ENCODE peak calls at places on chromosomes 7 and 10, in five cellular contexts. One of them, this sample, is unnamed.

GRCh38 chr10:111084346-111085255 is 7.8 kb downstream of the ADRA2A start:
- DNase-seq in endothelial cell of umbilical vein: no peak
- DNase-seq in adrenal gland: no peak
- DNase-seq in psoas muscle: no peak
- DNase-seq in PC-3: no peak
- DNase-seq in this sample: no peak

GRCh38 chr10:7534480-7534852 is 123.6 kb upstream of the SFMBT2 start:
- DNase-seq in endothelial cell of umbilical vein: no peak
- DNase-seq in adrenal gland: no peak
- DNase-seq in psoas muscle: no peak
- DNase-seq in PC-3: no peak
- DNase-seq in this sample: no peak

GRCh38 chr10:119399466-119399865 is 143.1 kb downstream of the RGS10 start:
- DNase-seq in endothelial cell of umbilical vein: no peak
- DNase-seq in adrenal gland: no peak
- DNase-seq in psoas muscle: no peak
- DNase-seq in PC-3: no peak
- DNase-seq in this sample: no peak

GRCh38 chr7:16668049-16668858 is 22.3 kb downstream of the BZW2 start:
- DNase-seq in endothelial cell of umbilical vein: no peak
- DNase-seq in adrenal gland: peak; percentile 84
- DNase-seq in psoas muscle: peak; percentile 70
- DNase-seq in PC-3: peak; percentile 99
- DNase-seq in this sample: no peak

GRCh38 chr10:24306507-24306875 is 97.6 kb downstream of the KIAA1217 start:
- DNase-seq in endothelial cell of umbilical vein: no peak
- DNase-seq in adrenal gland: no peak
- DNase-seq in psoas muscle: peak; percentile 27
- DNase-seq in PC-3: no peak
- DNase-seq in this sample: no peak

GRCh38 chr7:127884066-127884559 is 147.1 kb downstream of the LRRC4 start:
- DNase-seq in endothelial cell of umbilical vein: no peak
- DNase-seq in adrenal gland: no peak
- DNase-seq in psoas muscle: no peak
- DNase-seq in PC-3: no peak
- DNase-seq in this sample: no peak

GRCh38 chr7:107029061-107029763 is 15.3 kb upstream of the PRKAR2B start:
- DNase-seq in endothelial cell of umbilical vein: no peak
- DNase-seq in adrenal gland: peak; percentile 31
- DNase-seq in psoas muscle: no peak
- DNase-seq in PC-3: peak; percentile 32
- DNase-seq in this sample: no peak

GRCh38 chr10:8444630-8445029 is 390.1 kb downstream of the GATA3 start:
- DNase-seq in endothelial cell of umbilical vein: no peak
- DNase-seq in adrenal gland: no peak
- DNase-seq in psoas muscle: no peak
- DNase-seq in PC-3: peak; percentile 11
- DNase-seq in this sample: no peak

GRCh38 chr10:26478061-26478460 is 39.9 kb downstream of the APBB1IP start:
- DNase-seq in endothelial cell of umbilical vein: no peak
- DNase-seq in adrenal gland: no peak
- DNase-seq in psoas muscle: no peak
- DNase-seq in PC-3: no peak
- DNase-seq in this sample: no peak

GRCh38 chr10:127990846-127991542 is 84.1 kb downstream of the PTPRE start:
- DNase-seq in endothelial cell of umbilical vein: peak; percentile 97
- DNase-seq in adrenal gland: no peak
- DNase-seq in psoas muscle: no peak
- DNase-seq in PC-3: peak; percentile 53
- DNase-seq in this sample: no peak

GRCh38 chr10:65765006-65765546 is 1160.8 kb upstream of the LRRTM3 start:
- DNase-seq in endothelial cell of umbilical vein: no peak
- DNase-seq in adrenal gland: no peak
- DNase-seq in psoas muscle: no peak
- DNase-seq in PC-3: no peak
- DNase-seq in this sample: no peak

GRCh38 chr10:80453715-80454525 is at the start of gene TSPAN14:
- DNase-seq in endothelial cell of umbilical vein: peak; percentile 83
- DNase-seq in adrenal gland: peak; percentile 90
- DNase-seq in psoas muscle: peak; percentile 90
- DNase-seq in PC-3: no peak
- DNase-seq in this sample: peak; percentile 52

GRCh38 chr7:56079450-56080185 is 13.1 kb downstream of the PHKG1 start:
- DNase-seq in endothelial cell of umbilical vein: peak; percentile 93
- DNase-seq in adrenal gland: peak; percentile 94
- DNase-seq in psoas muscle: peak; percentile 87
- DNase-seq in PC-3: peak; percentile 41
- DNase-seq in this sample: peak; percentile 50

GRCh38 chr7:158109364-158110033 is 478.1 kb downstream of the PTPRN2 start:
- DNase-seq in endothelial cell of umbilical vein: no peak
- DNase-seq in adrenal gland: no peak
- DNase-seq in psoas muscle: no peak
- DNase-seq in PC-3: no peak
- DNase-seq in this sample: no peak

GRCh38 chr7:77473240-77474005 is 57.3 kb upstream of the GSAP start:
- DNase-seq in endothelial cell of umbilical vein: no peak
- DNase-seq in adrenal gland: no peak
- DNase-seq in psoas muscle: no peak
- DNase-seq in PC-3: no peak
- DNase-seq in this sample: no peak

GRCh38 chr10:71978988-71979691 is 14.9 kb downstream of the CHST3 start:
- DNase-seq in endothelial cell of umbilical vein: no peak
- DNase-seq in adrenal gland: no peak
- DNase-seq in psoas muscle: no peak
- DNase-seq in PC-3: no peak
- DNase-seq in this sample: no peak

GRCh38 chr7:129779602-129780256 is 168.2 kb downstream of the NRF1 start:
- DNase-seq in endothelial cell of umbilical vein: no peak
- DNase-seq in adrenal gland: no peak
- DNase-seq in psoas muscle: no peak
- DNase-seq in PC-3: peak; percentile 46
- DNase-seq in this sample: no peak

GRCh38 chr7:95476904-95477594 is 8.7 kb upstream of the ASB4 start:
- DNase-seq in endothelial cell of umbilical vein: peak; percentile 68
- DNase-seq in adrenal gland: peak; percentile 69
- DNase-seq in psoas muscle: peak; percentile 42
- DNase-seq in PC-3: peak; percentile 76
- DNase-seq in this sample: peak; percentile 20

GRCh38 chr10:42990721-42991441 is 86.0 kb upstream of the RET start:
- DNase-seq in endothelial cell of umbilical vein: no peak
- DNase-seq in adrenal gland: no peak
- DNase-seq in psoas muscle: no peak
- DNase-seq in PC-3: no peak
- DNase-seq in this sample: no peak

GRCh38 chr10:16909961-16910794 is 93.0 kb upstream of the RSU1 start:
- DNase-seq in endothelial cell of umbilical vein: peak; percentile 60
- DNase-seq in adrenal gland: no peak
- DNase-seq in psoas muscle: no peak
- DNase-seq in PC-3: no peak
- DNase-seq in this sample: no peak

GRCh38 chr7:113875224-113875623 is 43.6 kb downstream of the PPP1R3A start:
- DNase-seq in endothelial cell of umbilical vein: no peak
- DNase-seq in adrenal gland: no peak
- DNase-seq in psoas muscle: no peak
- DNase-seq in PC-3: no peak
- DNase-seq in this sample: no peak

GRCh38 chr10:49164587-49165188 is 23.5 kb downstream of the TMEM273 start:
- DNase-seq in endothelial cell of umbilical vein: peak; percentile 56
- DNase-seq in adrenal gland: peak; percentile 48
- DNase-seq in psoas muscle: no peak
- DNase-seq in PC-3: peak; percentile 60
- DNase-seq in this sample: no peak

GRCh38 chr7:129066290-129067131 is 11.6 kb upstream of the TNPO3 start:
- DNase-seq in endothelial cell of umbilical vein: peak; percentile 23
- DNase-seq in adrenal gland: peak; percentile 82
- DNase-seq in psoas muscle: no peak
- DNase-seq in PC-3: peak; percentile 70
- DNase-seq in this sample: no peak

GRCh38 chr10:107971973-107972372 is 807.5 kb upstream of the SORCS1 start:
- DNase-seq in endothelial cell of umbilical vein: no peak
- DNase-seq in adrenal gland: no peak
- DNase-seq in psoas muscle: no peak
- DNase-seq in PC-3: peak; percentile 93
- DNase-seq in this sample: no peak

GRCh38 chr10:118904284-118904683 is 125.2 kb upstream of the NANOS1 start:
- DNase-seq in endothelial cell of umbilical vein: no peak
- DNase-seq in adrenal gland: no peak
- DNase-seq in psoas muscle: no peak
- DNase-seq in PC-3: no peak
- DNase-seq in this sample: no peak

GRCh38 chr10:71424496-71425194 is 27.9 kb downstream of the CDH23 start:
- DNase-seq in endothelial cell of umbilical vein: no peak
- DNase-seq in adrenal gland: no peak
- DNase-seq in psoas muscle: no peak
- DNase-seq in PC-3: no peak
- DNase-seq in this sample: no peak

GRCh38 chr10:16907720-16908119 is 90.5 kb upstream of the RSU1 start:
- DNase-seq in endothelial cell of umbilical vein: no peak
- DNase-seq in adrenal gland: no peak
- DNase-seq in psoas muscle: no peak
- DNase-seq in PC-3: no peak
- DNase-seq in this sample: no peak

GRCh38 chr10:97778452-97779302 is 6.9 kb upstream of the SFRP5 start:
- DNase-seq in endothelial cell of umbilical vein: no peak
- DNase-seq in adrenal gland: no peak
- DNase-seq in psoas muscle: no peak
- DNase-seq in PC-3: no peak
- DNase-seq in this sample: no peak

GRCh38 chr7:51640851-51641250 is 324.2 kb upstream of the COBL start:
- DNase-seq in endothelial cell of umbilical vein: no peak
- DNase-seq in adrenal gland: peak; percentile 63
- DNase-seq in psoas muscle: no peak
- DNase-seq in PC-3: no peak
- DNase-seq in this sample: no peak

GRCh38 chr10:69769395-69769989 is 32.2 kb upstream of the COL13A1 start:
- DNase-seq in endothelial cell of umbilical vein: peak; percentile 60
- DNase-seq in adrenal gland: peak; percentile 84
- DNase-seq in psoas muscle: peak; percentile 39
- DNase-seq in PC-3: peak; percentile 89
- DNase-seq in this sample: peak; percentile 36

GRCh38 chr10:17029581-17030271 is 99.9 kb downstream of the CUBN start:
- DNase-seq in endothelial cell of umbilical vein: peak; percentile 96
- DNase-seq in adrenal gland: peak; percentile 66
- DNase-seq in psoas muscle: peak; percentile 67
- DNase-seq in PC-3: peak; percentile 68
- DNase-seq in this sample: peak; percentile 53

GRCh38 chr10:79361721-79362397 is 14.6 kb downstream of the PPIF start:
- DNase-seq in endothelial cell of umbilical vein: no peak
- DNase-seq in adrenal gland: no peak
- DNase-seq in psoas muscle: no peak
- DNase-seq in PC-3: no peak
- DNase-seq in this sample: no peak

GRCh38 chr7:70042533-70042932 is 444.3 kb downstream of the AUTS2 start:
- DNase-seq in endothelial cell of umbilical vein: no peak
- DNase-seq in adrenal gland: peak; percentile 12
- DNase-seq in psoas muscle: no peak
- DNase-seq in PC-3: no peak
- DNase-seq in this sample: no peak

GRCh38 chr10:34985823-34986222 is 104.3 kb downstream of the CUL2 start:
- DNase-seq in endothelial cell of umbilical vein: no peak
- DNase-seq in adrenal gland: no peak
- DNase-seq in psoas muscle: no peak
- DNase-seq in PC-3: peak; percentile 87
- DNase-seq in this sample: no peak

DNA sequence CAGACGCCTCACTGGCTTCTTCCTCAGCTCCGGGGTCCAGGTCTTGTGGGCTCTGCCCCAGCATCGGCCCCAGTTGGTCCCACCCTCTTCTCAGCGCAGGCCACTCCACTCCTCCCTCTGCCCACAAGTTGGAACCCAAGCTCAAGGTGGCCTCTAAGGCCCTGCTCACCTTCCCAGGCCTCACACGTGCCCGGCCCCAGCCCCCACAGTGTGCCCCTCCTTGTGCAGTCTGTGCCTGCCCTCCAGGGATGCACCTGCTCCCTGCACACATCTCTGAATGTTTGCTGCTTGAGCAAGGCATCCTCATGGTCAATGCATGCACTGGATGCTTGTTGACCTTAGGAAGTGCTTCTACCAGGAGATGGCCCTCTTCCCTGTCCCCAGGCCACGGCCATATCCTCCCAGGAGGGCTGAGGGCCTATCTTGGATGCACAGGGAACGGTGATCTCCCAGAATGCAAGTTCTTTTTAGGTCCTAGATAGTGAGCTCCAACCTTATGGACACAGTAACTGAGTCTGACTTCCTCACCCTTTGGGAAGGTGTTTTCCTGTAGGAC is 7.7 kb upstream of the AEBP1 start:
- DNase-seq in endothelial cell of umbilical vein: no peak
- DNase-seq in adrenal gland: no peak
- DNase-seq in psoas muscle: no peak
- DNase-seq in PC-3: no peak
- DNase-seq in this sample: no peak
- H3K4me3 ChIP-seq in endothelial cell of umbilical vein: no peak overlapping the region
- H3K4me3 ChIP-seq in adrenal gland: no peak overlapping the region
- H3K4me3 ChIP-seq in psoas muscle: no peak overlapping the region
- H3K4me3 ChIP-seq in PC-3: no peak overlapping the region
- H3K4me3 ChIP-seq in this sample: no peak overlapping the region

GRCh38 chr10:126060232-126060935 is 164.0 kb downstream of the FANK1 start:
- DNase-seq in endothelial cell of umbilical vein: peak; percentile 90
- DNase-seq in adrenal gland: peak; percentile 62
- DNase-seq in psoas muscle: peak; percentile 61
- DNase-seq in PC-3: peak; percentile 84
- DNase-seq in this sample: no peak

GRCh38 chr10:126064512-126064911 is 168.1 kb downstream of the FANK1 start:
- DNase-seq in endothelial cell of umbilical vein: no peak
- DNase-seq in adrenal gland: no peak
- DNase-seq in psoas muscle: no peak
- DNase-seq in PC-3: no peak
- DNase-seq in this sample: no peak

GRCh38 chr10:126063353-126063791 is 167.0 kb downstream of the FANK1 start:
- DNase-seq in endothelial cell of umbilical vein: no peak
- DNase-seq in adrenal gland: no peak
- DNase-seq in psoas muscle: no peak
- DNase-seq in PC-3: peak; percentile 81
- DNase-seq in this sample: no peak

GRCh38 chr10:126061526-126061925 is 165.2 kb downstream of the FANK1 start:
- DNase-seq in endothelial cell of umbilical vein: no peak
- DNase-seq in adrenal gland: no peak
- DNase-seq in psoas muscle: no peak
- DNase-seq in PC-3: no peak
- DNase-seq in this sample: no peak

GRCh38 chr10:126062132-126063032 is 166.0 kb downstream of the FANK1 start:
- DNase-seq in endothelial cell of umbilical vein: peak; percentile 97
- DNase-seq in adrenal gland: peak; percentile 98
- DNase-seq in psoas muscle: peak; percentile 91
- DNase-seq in PC-3: peak; percentile 95
- DNase-seq in this sample: peak; percentile 89
- H3K4me3 ChIP-seq in endothelial cell of umbilical vein: no peak overlapping the region
- H3K4me3 ChIP-seq in adrenal gland: no peak overlapping the region
- H3K4me3 ChIP-seq in psoas muscle: no peak overlapping the region
- H3K4me3 ChIP-seq in PC-3: peak overlapping the region; percentile 5
- H3K4me3 ChIP-seq in this sample: peak overlapping the region; percentile 1

GRCh38 chr10:132421377-132422168 is 24.6 kb downstream of the PWWP2B start:
- DNase-seq in endothelial cell of umbilical vein: no peak
- DNase-seq in adrenal gland: peak; percentile 92
- DNase-seq in psoas muscle: peak; percentile 78
- DNase-seq in PC-3: peak; percentile 65
- DNase-seq in this sample: peak; percentile 43
- H3K4me3 ChIP-seq in endothelial cell of umbilical vein: no peak overlapping the region
- H3K4me3 ChIP-seq in adrenal gland: no peak overlapping the region
- H3K4me3 ChIP-seq in psoas muscle: peak overlapping the region; percentile 51
- H3K4me3 ChIP-seq in PC-3: peak overlapping the region; percentile 40
- H3K4me3 ChIP-seq in this sample: peak overlapping the region; percentile 58

GRCh38 chr7:103866919-103867318 is 122.5 kb downstream of the RELN start:
- DNase-seq in endothelial cell of umbilical vein: no peak
- DNase-seq in adrenal gland: no peak
- DNase-seq in psoas muscle: no peak
- DNase-seq in PC-3: peak; percentile 7
- DNase-seq in this sample: no peak
- H3K4me3 ChIP-seq in endothelial cell of umbilical vein: no peak overlapping the region
- H3K4me3 ChIP-seq in adrenal gland: no peak overlapping the region
- H3K4me3 ChIP-seq in psoas muscle: no peak overlapping the region
- H3K4me3 ChIP-seq in PC-3: no peak overlapping the region
- H3K4me3 ChIP-seq in this sample: no peak overlapping the region